ENCODE peak calls at places on chromosomes 11 and 22, in six cellular contexts. S is Peyer's patch, B is BJ, I is A549, E is heart left ventricle, U is foreskin keratinocyte. L is an unnamed sample.

GRCh38 chr11:130897262-130898182 is 18.8 kb downstream of the SNX19 start:
- DNase-seq in B (no peak), S (peak), I (peak), U (no peak), E (peak), L (peak)

GRCh38 chr11:130999992-131000770 is 83.9 kb upstream of the SNX19 start:
- DNase-seq in I (peak), S (no peak), B (peak), E (no peak), U (peak), L (peak)

GRCh38 chr11:65482306-65482850 is 16.5 kb upstream of the MALAT1 start:
- DNase-seq in B (no peak), E (no peak), U (no peak), S (no peak), I (no peak), L (no peak)

GRCh38 chr11:35594680-35595079 is 23.6 kb upstream of the FJX1 start:
- DNase-seq in I (no peak), U (no peak), E (no peak), B (no peak), S (no peak), L (no peak)

GRCh38 chr22:19523240-19524169 is 705 bp downstream of the CLDN5 start:
- DNase-seq in I (no peak), B (no peak), U (no peak), S (peak), E (no peak), L (no peak)

GRCh38 chr22:25961699-25962098 is 207.6 kb upstream of the SEZ6L start:
- DNase-seq in I (no peak), U (no peak), S (no peak), E (no peak), B (no peak), L (no peak)

GRCh38 chr11:94597896-94598295 is 30.7 kb downstream of the PIWIL4 start:
- DNase-seq in B (no peak), S (no peak), I (peak), E (no peak), U (no peak), L (no peak)

GRCh38 chr11:86291466-86292262 is 10.4 kb upstream of the HIKESHI start:
- DNase-seq in E (peak), U (peak), B (no peak), S (peak), I (peak), L (peak)

GRCh38 chr11:8709002-8709672 is 26.5 kb downstream of the RPL27A start:
- DNase-seq in B (peak), I (no peak), U (no peak), E (peak), S (peak), L (no peak)

GRCh38 chr11:9704037-9704436 is 40.2 kb downstream of the SWAP70 start:
- DNase-seq in I (no peak), E (no peak), U (no peak), B (no peak), S (no peak), L (no peak)

GRCh38 chr22:37007666-37008065 is 11.6 kb downstream of the TST start:
- DNase-seq in S (no peak), E (no peak), B (no peak), U (no peak), I (no peak), L (no peak)

GRCh38 chr11:19077965-19078364 is 17.4 kb upstream of the MRGPRX2 start:
- DNase-seq in I (no peak), S (no peak), E (no peak), B (no peak), U (no peak), L (no peak)

DNA sequence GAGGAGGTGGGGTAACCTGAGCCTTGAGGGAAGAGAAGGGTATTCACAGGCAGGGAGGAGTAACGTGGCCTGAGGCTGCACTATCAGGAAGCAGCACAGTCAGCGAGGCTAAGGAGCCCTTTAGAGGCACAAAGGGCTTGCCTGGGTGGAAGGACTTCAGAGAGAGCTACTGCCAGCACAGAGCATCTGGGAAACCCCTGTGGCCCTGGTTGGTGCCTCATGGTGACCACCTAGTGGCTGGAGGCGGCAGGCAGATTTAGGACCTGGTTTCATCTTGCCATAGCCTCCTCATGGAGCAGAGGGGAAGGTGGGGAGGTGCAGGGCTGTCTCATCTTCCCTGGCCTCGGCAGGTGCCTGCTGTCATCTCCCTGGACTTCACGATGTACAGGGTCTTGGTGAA is 64.5 kb downstream of the MPPED1 start:
- DNase-seq in I (peak), S (no peak), U (no peak), E (no peak), B (no peak), L (no peak)
- TF ChIP-seq CTCF in I (no peak), S (no peak), U (no peak), E (no peak), B (no peak), L (no peak)

GRCh38 chr11:74615988-74616387 is 23.6 kb downstream of the POLD3 start:
- DNase-seq in I (no peak), E (no peak), S (no peak), B (no peak), U (no peak), L (no peak)

GRCh38 chr11:74615311-74615710 is 22.9 kb downstream of the POLD3 start:
- DNase-seq in S (no peak), B (no peak), U (no peak), E (no peak), I (no peak), L (no peak)

GRCh38 chr11:74612877-74613276 is 20.5 kb downstream of the POLD3 start:
- DNase-seq in I (no peak), S (no peak), U (no peak), B (no peak), E (no peak), L (no peak)

DNA sequence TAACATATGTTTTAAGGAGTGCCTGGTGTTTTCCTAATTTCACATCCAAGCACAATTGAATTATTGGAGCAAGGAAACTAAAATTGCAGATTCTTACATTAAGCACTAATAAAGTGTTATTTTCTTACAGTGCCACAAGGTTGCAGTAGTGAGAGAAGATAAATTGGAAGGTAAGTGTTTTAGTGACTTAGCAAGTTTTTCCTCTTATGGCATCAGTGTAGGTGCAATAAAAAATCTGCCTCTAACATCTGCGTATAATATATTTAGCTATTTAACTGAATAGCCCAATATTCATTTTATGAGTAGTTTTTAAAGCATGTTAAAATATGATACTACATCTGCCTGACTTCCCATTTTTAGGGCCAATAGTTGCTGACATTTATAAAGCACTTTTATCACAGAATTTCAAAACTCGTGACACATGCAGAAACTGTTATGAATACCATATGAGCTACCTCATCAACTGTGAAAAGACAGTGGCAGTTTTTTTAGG is 19.0 kb downstream of the POLD3 start:
- DNase-seq in E (no peak), U (no peak), S (no peak), I (peak), B (peak), L (no peak)
- TF ChIP-seq CTCF in E (peak), U (peak), S (no peak), I (peak), B (peak), L (no peak)

DNA sequence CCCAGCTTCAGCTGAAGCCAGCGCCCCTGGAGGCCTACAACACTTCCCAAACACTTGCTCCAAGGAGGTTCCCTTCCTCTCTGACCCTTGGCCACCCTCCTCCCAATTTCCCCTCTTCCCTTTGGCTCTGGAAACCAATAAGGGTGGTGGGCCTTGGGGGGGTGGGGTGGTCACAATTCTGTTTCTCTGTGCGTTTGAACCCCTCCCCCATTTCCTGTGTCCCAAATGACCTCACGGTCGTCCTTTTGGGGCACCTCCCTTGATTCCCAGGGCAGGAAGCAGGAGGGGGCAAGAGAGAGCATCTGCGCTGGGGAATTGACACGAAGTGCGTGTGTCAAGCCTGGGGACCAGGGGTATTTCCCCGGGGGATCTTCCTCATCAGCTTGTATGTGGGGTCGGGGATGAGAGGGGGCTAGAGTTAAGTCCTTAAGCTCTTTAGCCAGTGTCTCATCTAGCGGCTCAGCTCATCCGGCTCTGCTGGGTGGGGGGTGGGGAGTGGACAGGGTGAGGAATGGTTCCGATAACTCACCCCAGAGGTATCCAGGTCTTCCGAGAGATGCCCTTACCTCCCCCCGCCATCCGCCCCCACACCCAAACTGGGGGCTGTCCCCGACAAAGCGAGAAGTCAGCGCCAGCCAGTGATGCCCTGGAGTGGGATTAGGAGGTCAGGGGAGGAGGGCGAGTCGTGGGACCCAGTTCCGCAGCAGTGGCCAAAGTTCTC is 629 bp downstream of the ESAM start:
- DNase-seq in I (no peak), U (no peak), S (no peak), B (no peak), E (peak), L (no peak)
- TF ChIP-seq CTCF in I (no peak), U (no peak), S (no peak), B (no peak), E (no peak), L (no peak)

GRCh38 chr22:32123657-32124056 is 35.4 kb downstream of the C22orf42 start:
- DNase-seq in U (no peak), B (no peak), I (peak), E (no peak), S (no peak), L (peak)
- TF ChIP-seq CTCF in U (peak), B (no peak), I (peak), E (no peak), S (no peak), L (no peak)

GRCh38 chr11:17766590-17766989 is 32.0 kb downstream of the KCNC1 start:
- DNase-seq in S (no peak), U (no peak), E (peak), B (no peak), I (peak), L (no peak)
- TF ChIP-seq CTCF in S (no peak), U (peak), E (no peak), B (no peak), I (no peak), L (no peak)

GRCh38 chr11:113725411-113725810 is 19.3 kb upstream of the TMPRSS5 start:
- DNase-seq in S (no peak), B (no peak), U (no peak), I (no peak), E (no peak), L (no peak)
- TF ChIP-seq CTCF in S (no peak), B (no peak), U (peak), I (no peak), E (no peak), L (no peak)

GRCh38 chr11:16248248-16248647 is 108.1 kb downstream of the SOX6 start:
- DNase-seq in S (no peak), I (no peak), E (no peak), B (no peak), U (no peak), L (no peak)

GRCh38 chr11:16252373-16252772 is 104.0 kb downstream of the SOX6 start:
- DNase-seq in U (no peak), S (no peak), E (no peak), B (no peak), I (peak), L (peak)
- TF ChIP-seq CTCF in U (peak), S (no peak), E (peak), B (peak), I (no peak), L (no peak)

GRCh38 chr11:45216031-45216430 is 69.6 kb downstream of the PRDM11 start:
- DNase-seq in E (no peak), B (no peak), U (no peak), I (no peak), S (no peak), L (no peak)

GRCh38 chr11:45217991-45218390 is 68.2 kb downstream of the SYT13 start:
- DNase-seq in U (peak), S (no peak), E (no peak), B (no peak), I (no peak), L (no peak)

GRCh38 chr11:45216901-45217300 is 69.2 kb downstream of the SYT13 start:
- DNase-seq in B (no peak), I (no peak), S (no peak), E (no peak), U (no peak), L (no peak)

GRCh38 chr11:45218705-45219104 is 67.4 kb downstream of the SYT13 start:
- DNase-seq in I (no peak), B (no peak), U (no peak), E (no peak), S (no peak), L (no peak)

DNA sequence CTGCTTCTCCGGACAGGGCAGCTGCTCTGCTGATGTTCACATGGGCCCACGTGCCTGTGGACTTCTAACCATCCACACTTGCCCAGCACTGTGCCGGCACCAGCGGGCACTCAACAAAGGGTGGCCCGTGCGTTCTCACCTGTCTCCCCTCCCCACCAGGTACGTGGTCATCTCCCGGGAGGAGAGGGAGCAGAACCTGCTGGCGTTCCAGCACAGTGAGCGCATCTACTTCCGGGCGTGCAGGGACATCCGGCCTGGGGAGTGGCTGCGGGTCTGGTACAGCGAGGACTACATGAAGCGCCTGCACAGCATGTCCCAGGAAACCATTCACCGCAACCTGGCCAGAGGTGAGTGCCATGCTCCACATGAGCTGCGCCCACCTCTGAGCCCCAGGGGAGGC is 66.7 kb downstream of the SYT13 start:
- DNase-seq in S (no peak), B (no peak), I (no peak), U (no peak), E (no peak), L (no peak)
- TF ChIP-seq CTCF in S (no peak), B (no peak), I (no peak), U (no peak), E (no peak), L (no peak)

DNA sequence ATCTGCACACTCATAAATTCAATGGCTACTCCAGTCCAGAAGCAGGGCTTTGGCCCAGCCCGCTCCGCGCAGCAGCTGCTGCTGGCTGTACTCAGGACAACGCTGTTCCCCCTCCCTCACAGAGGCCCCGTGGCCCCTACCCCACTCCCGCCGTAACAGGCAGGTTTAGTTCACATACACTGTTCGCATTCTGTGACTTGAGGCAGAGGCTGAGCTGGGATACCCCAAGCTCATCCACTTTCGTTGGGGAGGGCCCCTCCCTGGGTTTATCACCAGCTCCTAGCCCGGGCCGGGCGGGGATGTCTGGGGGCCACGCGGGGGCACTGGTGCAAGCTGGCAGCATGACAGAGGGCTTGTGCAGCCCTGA is 52.4 kb downstream of the SYT13 start:
- DNase-seq in U (no peak), B (no peak), S (no peak), I (no peak), E (no peak), L (no peak)
- TF ChIP-seq CTCF in U (no peak), B (no peak), S (no peak), I (no peak), E (no peak), L (no peak)

DNA sequence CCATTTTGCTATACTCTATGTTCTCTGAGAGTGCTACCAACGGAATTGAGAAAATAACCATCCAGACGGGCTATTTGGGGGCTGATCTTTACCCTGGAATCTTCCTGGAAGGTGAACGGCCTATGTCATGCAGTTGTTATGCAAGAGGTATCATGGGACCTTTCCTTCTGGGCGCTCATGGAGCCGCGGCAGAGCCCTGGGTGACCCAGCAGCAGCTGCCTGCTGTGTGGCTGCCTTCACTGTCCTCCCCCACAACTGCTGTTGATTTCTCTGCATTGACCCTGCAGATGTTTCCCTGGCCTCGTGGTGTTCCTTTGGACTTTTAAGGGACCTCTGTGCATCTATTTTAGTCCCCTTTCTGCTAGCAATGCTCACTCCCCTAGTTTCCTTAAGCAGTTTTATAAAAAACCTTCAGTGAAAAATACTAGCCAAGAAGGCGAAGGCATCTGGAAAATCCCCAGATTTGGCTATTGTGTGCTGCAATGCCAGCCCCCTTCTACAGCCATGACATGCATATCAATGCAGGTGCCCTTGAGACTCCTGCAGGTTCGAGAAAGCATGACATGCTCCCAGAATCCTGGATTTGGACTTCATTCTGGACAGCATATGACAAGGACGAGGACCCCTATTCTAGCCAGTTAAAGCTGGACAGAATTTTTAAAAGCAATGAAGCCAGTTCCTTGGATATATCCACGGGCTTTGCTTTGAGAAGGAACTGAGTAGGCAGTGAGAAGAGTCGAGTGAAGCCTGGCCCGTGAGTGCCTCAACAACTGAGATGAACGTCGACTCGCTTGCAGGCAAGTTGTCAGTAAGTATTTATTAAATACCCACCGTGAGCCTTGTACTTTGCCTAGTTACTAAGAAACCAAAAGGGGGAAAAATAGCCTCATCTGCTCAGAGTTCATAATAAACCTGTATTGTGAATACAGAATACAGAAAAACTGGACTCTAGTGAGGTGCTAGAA is at the start of gene SLC25A18:
- DNase-seq in U (no peak), I (no peak), B (no peak), E (peak), S (peak), L (no peak)
- TF ChIP-seq CTCF in U (peak), I (no peak), B (peak), E (peak), S (no peak), L (peak)

L was measured in Calu3.